ENCODE peak calls at places on chromosomes 5 and 9, in four cellular contexts. T is AG08396, B is NCI-H510A treated with DMSO at 0.1 percent for 48 hours, Y is GM12864. N is an unnamed sample.

GRCh38 chr9:89740722-89741121 is 135.9 kb downstream of the GADD45G start:
- DNase-seq in T (no peak), B (no peak), Y (no peak), N (peak)

GRCh38 chr5:62354028-62354874 is 48.2 kb downstream of the KIF2A start:
- DNase-seq in Y (peak), B (peak), T (peak), N (peak)

GRCh38 chr5:71891856-71892255 is 172.8 kb downstream of the CARTPT start:
- DNase-seq in Y (no peak), B (no peak), T (peak), N (no peak)

GRCh38 chr5:35856186-35857003 is at the start of gene IL7R:
- DNase-seq in T (no peak), Y (no peak), B (no peak), N (no peak)

GRCh38 chr5:36573441-36573840 is 33.0 kb upstream of the SLC1A3 start:
- DNase-seq in B (no peak), Y (no peak), T (peak), N (no peak)

GRCh38 chr5:81428446-81428845 is 34.5 kb upstream of the ACOT12 start:
- DNase-seq in T (no peak), B (no peak), Y (no peak), N (no peak)

GRCh38 chr9:121563881-121564460 is 64.3 kb upstream of the GGTA1 start:
- DNase-seq in Y (no peak), T (no peak), B (no peak), N (no peak)

GRCh38 chr9:100028201-100028784 is 70.5 kb downstream of the ERP44 start:
- DNase-seq in T (peak), B (peak), Y (peak), N (peak)

GRCh38 chr5:37787742-37788141 is 52.1 kb downstream of the GDNF start:
- DNase-seq in B (no peak), T (no peak), Y (no peak), N (no peak)

GRCh38 chr5:161034456-161034855 is 182.4 kb upstream of the ATP10B start:
- DNase-seq in T (no peak), B (no peak), Y (no peak), N (no peak)

GRCh38 chr9:104028827-104029226 is 65.3 kb upstream of the SMC2 start:
- DNase-seq in Y (no peak), B (no peak), T (no peak), N (no peak)

GRCh38 chr5:38598296-38598993 is 42.0 kb upstream of the LIFR start:
- DNase-seq in T (no peak), Y (no peak), B (no peak), N (no peak)

GRCh38 chr5:93307557-93307956 is 273.5 kb downstream of the NR2F1-AS1 start:
- DNase-seq in B (no peak), T (no peak), Y (no peak), N (no peak)

GRCh38 chr9:124660341-124660801 is 110.7 kb downstream of the NR6A1 start:
- DNase-seq in T (peak), B (peak), Y (no peak), N (peak)

GRCh38 chr9:79301549-79301948 is 270.2 kb upstream of the TLE4 start:
- DNase-seq in B (no peak), Y (no peak), T (no peak), N (no peak)

GRCh38 chr5:88842784-88843183 is 40.2 kb downstream of the MEF2C start:
- DNase-seq in B (no peak), T (no peak), Y (no peak), N (no peak)

GRCh38 chr5:157965989-157966388 is 107.0 kb upstream of the CLINT1 start:
- DNase-seq in Y (no peak), T (no peak), B (no peak), N (no peak)

GRCh38 chr5:159547466-159548195 is 217.3 kb upstream of the IL12B start:
- DNase-seq in B (no peak), Y (no peak), T (no peak), N (no peak)

GRCh38 chr5:178198706-178199105 is 5.6 kb upstream of the HNRNPAB start:
- DNase-seq in Y (no peak), B (no peak), T (no peak), N (no peak)

GRCh38 chr9:3794005-3794404 is 268.2 kb upstream of the RFX3 start:
- DNase-seq in T (no peak), Y (no peak), B (peak), N (no peak)

GRCh38 chr5:173326501-173326960 is 1.7 kb downstream of the STC2 start:
- DNase-seq in B (no peak), Y (no peak), T (peak), N (no peak)

GRCh38 chr9:14148501-14149103 is 165.3 kb downstream of the NFIB start:
- DNase-seq in Y (no peak), B (no peak), T (no peak), N (no peak)

GRCh38 chr5:178111925-178112324 is 1.4 kb upstream of the N4BP3 start:
- DNase-seq in B (no peak), T (peak), Y (no peak), N (no peak)

GRCh38 chr5:107915413-107915812 is 244.7 kb upstream of the EFNA5 start:
- DNase-seq in T (no peak), Y (no peak), B (no peak), N (no peak)

GRCh38 chr9:36560813-36561212 is 11.9 kb upstream of the MELK start:
- DNase-seq in Y (no peak), T (no peak), B (no peak), N (no peak)

GRCh38 chr5:179817071-179817840 is 3.4 kb upstream of the SQSTM1 start:
- DNase-seq in B (no peak), T (no peak), Y (no peak), N (no peak)